ENCODE peak calls at places on chromosome 10, in six cellular contexts. U, H, D, P, S and F are unnamed samples.

GRCh38 chr10:18583575-18584270 is 67.7 kb downstream of the NSUN6 start:
- DNase-seq in D (no peak), U (peak), S (no peak), P (no peak), H (no peak), F (no peak)

GRCh38 chr10:74917481-74918077 is 91.2 kb downstream of the KAT6B start:
- DNase-seq in D (peak), P (peak), U (peak), H (peak), S (no peak), F (no peak)

GRCh38 chr10:74165530-74165901 is 14.5 kb downstream of the ADK start:
- DNase-seq in S (no peak), P (no peak), D (no peak), U (peak), H (peak), F (no peak)

GRCh38 chr10:110399163-110400094 is 94.7 kb upstream of the SMNDC1 start:
- DNase-seq in S (no peak), H (peak), D (peak), U (peak), P (no peak), F (no peak)

GRCh38 chr10:132383751-132384181 is 13.2 kb upstream of the PWWP2B start:
- DNase-seq in S (no peak), D (no peak), P (no peak), U (no peak), H (no peak), F (no peak)

GRCh38 chr10:132588301-132589013 is 50.9 kb downstream of the INPP5A start:
- DNase-seq in D (peak), H (no peak), P (no peak), U (peak), S (no peak), F (no peak)

GRCh38 chr10:26441491-26442214 is 3.5 kb downstream of the APBB1IP start:
- DNase-seq in H (no peak), U (no peak), P (no peak), D (no peak), S (no peak), F (no peak)

GRCh38 chr10:88071814-88072380 is 208.5 kb downstream of the PTEN start:
- DNase-seq in H (no peak), D (no peak), S (no peak), P (no peak), U (no peak), F (no peak)

GRCh38 chr10:74292871-74293427 is 141.9 kb downstream of the ADK start:
- DNase-seq in P (no peak), D (no peak), S (no peak), U (peak), H (peak), F (no peak)

GRCh38 chr10:62763155-62763554 is 41.4 kb upstream of the ADO start:
- DNase-seq in U (no peak), P (no peak), S (no peak), H (no peak), D (no peak), F (no peak)

GRCh38 chr10:125521721-125522680 is 161.0 kb downstream of the TEX36 start:
- DNase-seq in S (no peak), U (no peak), P (peak), H (no peak), D (no peak), F (peak)

GRCh38 chr10:61987951-61988379 is 86.5 kb downstream of the ARID5B start:
- DNase-seq in U (peak), P (no peak), S (no peak), H (peak), D (no peak), F (no peak)

GRCh38 chr10:119206603-119207366 is 586 bp upstream of the GRK5 start:
- DNase-seq in P (peak), S (peak), U (peak), D (peak), H (peak), F (peak)

GRCh38 chr10:77231375-77231774 is 406.2 kb downstream of the KCNMA1 start:
- DNase-seq in H (no peak), D (no peak), P (no peak), U (no peak), S (no peak), F (no peak)

GRCh38 chr10:9305018-9305655 is 1250.6 kb downstream of the GATA3 start:
- DNase-seq in S (peak), D (no peak), H (peak), U (peak), P (peak), F (no peak)

GRCh38 chr10:76430330-76430729 is 998.9 kb downstream of the LRMDA start:
- DNase-seq in P (no peak), U (peak), S (no peak), H (no peak), D (no peak), F (no peak)

GRCh38 chr10:126294451-126294850 is 93.8 kb downstream of the ADAM12 start:
- DNase-seq in H (no peak), D (no peak), U (peak), P (no peak), S (no peak), F (no peak)

GRCh38 chr10:92204238-92204637 is 86.6 kb downstream of the CPEB3 start:
- DNase-seq in H (no peak), D (no peak), S (no peak), P (no peak), U (no peak), F (no peak)

GRCh38 chr10:109982123-109982522 is 25.7 kb upstream of the ADD3 start:
- DNase-seq in H (no peak), U (no peak), P (no peak), S (no peak), D (no peak), F (no peak)

GRCh38 chr10:53573498-53573897 is 800.9 kb upstream of the MBL2 start:
- DNase-seq in U (no peak), S (no peak), H (no peak), D (no peak), P (no peak), F (no peak)

GRCh38 chr10:126634347-126634746 is 36.1 kb downstream of the C10orf90 start:
- DNase-seq in U (no peak), D (no peak), S (no peak), P (no peak), H (no peak), F (no peak)

GRCh38 chr10:120948889-120949382 is 97.8 kb downstream of the WDR11 start:
- DNase-seq in U (peak), D (peak), S (peak), H (peak), P (peak), F (peak)

GRCh38 chr10:52740913-52741675 is 31.5 kb downstream of the MBL2 start:
- DNase-seq in D (peak), P (peak), S (peak), U (peak), H (peak), F (peak)

GRCh38 chr10:7664707-7665106 is 2.1 kb downstream of the ITIH5 start:
- DNase-seq in S (no peak), D (no peak), P (no peak), H (no peak), U (no peak), F (no peak)

GRCh38 chr10:79400567-79401004 is 44.8 kb downstream of the ZCCHC24 start:
- DNase-seq in H (no peak), D (no peak), U (peak), P (peak), S (no peak), F (peak)

GRCh38 chr10:104580321-104580720 is 60.8 kb upstream of the SORCS3 start:
- DNase-seq in U (no peak), D (no peak), S (no peak), P (no peak), H (peak), F (no peak)

GRCh38 chr10:132535065-132535651 is 2.4 kb upstream of the INPP5A start:
- DNase-seq in H (no peak), S (no peak), D (no peak), P (no peak), U (no peak), F (no peak)

GRCh38 chr10:120508393-120508792 is 51.4 kb downstream of the PLPP4 start:
- DNase-seq in D (no peak), P (no peak), H (no peak), S (no peak), U (peak), F (no peak)

GRCh38 chr10:21526952-21527633 is 1.6 kb upstream of the SKIDA1 start:
- DNase-seq in U (peak), D (peak), H (peak), P (peak), S (no peak), F (peak)

GRCh38 chr10:28734940-28735759 is 57.8 kb downstream of the BAMBI start:
- DNase-seq in U (peak), P (peak), H (peak), S (no peak), D (peak), F (no peak)

GRCh38 chr10:46555366-46555712 is 1.1 kb downstream of the GPRIN2 start:
- DNase-seq in H (no peak), D (no peak), P (peak), U (no peak), S (no peak), F (peak)
- H3K4ac ChIP-seq in H (no peak), D (no peak), P (peak), U (no peak), S (no peak), F (no peak)

DNA sequence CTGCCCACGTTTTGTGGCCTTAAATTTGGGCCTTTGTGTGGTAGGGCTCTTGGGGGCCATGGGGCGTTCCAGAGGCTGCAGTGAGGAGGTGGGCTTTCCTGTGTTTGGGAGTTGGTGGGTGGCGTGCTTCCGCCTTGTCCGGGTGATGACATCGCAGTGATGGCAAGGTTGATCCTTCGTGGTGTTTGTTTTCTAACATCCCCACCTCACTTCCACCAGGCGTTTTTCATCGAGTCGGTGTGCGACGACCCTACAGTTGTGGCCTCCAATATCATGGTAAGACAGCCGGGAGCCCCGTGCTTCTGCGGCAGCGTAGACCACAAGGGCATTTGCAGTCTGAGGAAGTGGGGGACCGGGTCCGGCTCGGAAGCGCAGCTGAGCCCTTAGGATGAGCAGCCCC is 14.2 kb downstream of the PFKFB3 start:
- DNase-seq in U (no peak), P (no peak), D (no peak), H (no peak), S (no peak), F (no peak)
- H3K4ac ChIP-seq in U (no peak), P (no peak), D (no peak), H (no peak), S (no peak), F (no peak)

GRCh38 chr10:97771055-97771811 is 566 bp downstream of the SFRP5 start:
- DNase-seq in S (no peak), U (peak), H (peak), D (no peak), P (peak), F (peak)
- H3K4ac ChIP-seq in S (no peak), U (no peak), H (no peak), D (no peak), P (no peak), F (no peak)

GRCh38 chr10:1048349-1048731 is 579 bp downstream of the IDI1 start:
- DNase-seq in U (no peak), P (no peak), S (no peak), D (peak), H (peak), F (no peak)
- H3K4ac ChIP-seq in U (peak), P (peak), S (no peak), D (peak), H (peak), F (no peak)

GRCh38 chr10:70145166-70145665 is 1.3 kb downstream of the TYSND1 start:
- DNase-seq in H (no peak), S (no peak), P (no peak), U (peak), D (no peak), F (no peak)
- H3K4ac ChIP-seq in H (peak), S (no peak), P (no peak), U (peak), D (peak), F (no peak)

GRCh38 chr10:124469956-124470484 is 8.4 kb downstream of the LHPP start:
- DNase-seq in S (peak), H (no peak), P (no peak), U (no peak), D (no peak), F (peak)
- H3K4ac ChIP-seq in S (no peak), H (no peak), P (no peak), U (no peak), D (no peak), F (no peak)

DNA sequence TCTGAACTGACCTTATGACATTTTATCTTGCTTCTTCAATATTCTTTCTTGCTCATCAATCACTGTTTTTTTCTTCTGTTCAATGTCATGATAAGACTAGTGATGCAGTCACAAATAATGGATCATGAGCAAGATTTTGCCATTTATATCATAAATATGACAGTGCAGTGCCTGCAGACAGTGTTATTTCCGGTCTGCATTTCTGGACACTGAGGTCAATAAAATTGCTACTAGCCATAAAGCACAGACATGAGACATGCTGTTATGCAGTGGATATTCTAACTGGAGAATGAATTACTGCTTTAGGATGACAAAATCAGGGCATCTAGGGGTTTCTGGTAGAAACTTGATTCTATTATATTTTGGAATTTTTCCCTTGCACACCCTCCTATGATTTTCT is 1509.7 kb upstream of the LRRTM3 start:
- DNase-seq in H (no peak), D (no peak), U (peak), S (no peak), P (no peak), F (no peak)
- H3K4ac ChIP-seq in H (no peak), D (no peak), U (no peak), S (no peak), P (no peak), F (no peak)

GRCh38 chr10:102630663-102631062 is 13.6 kb upstream of the TRIM8 start:
- DNase-seq in U (no peak), P (no peak), D (no peak), S (no peak), H (no peak), F (no peak)

GRCh38 chr10:102627141-102627445 is 17.2 kb upstream of the TRIM8 start:
- DNase-seq in S (no peak), P (no peak), U (no peak), H (no peak), D (no peak), F (no peak)

GRCh38 chr10:102627446-102628293 is 16.6 kb upstream of the TRIM8 start:
- DNase-seq in P (peak), D (no peak), H (peak), S (peak), U (peak), F (peak)

GRCh38 chr10:102629661-102630614 is 14.3 kb upstream of the TRIM8 start:
- DNase-seq in H (peak), U (peak), S (peak), P (peak), D (peak), F (peak)

GRCh38 chr10:102628451-102628911 is 15.8 kb upstream of the TRIM8 start:
- DNase-seq in D (peak), H (no peak), P (peak), U (peak), S (no peak), F (no peak)
- H3K4ac ChIP-seq in D (peak), H (peak), P (peak), U (peak), S (no peak), F (peak)